ENCODE peak calls at places on chromosomes 7 and 10, in seven cellular contexts. One of them, this sample, is unnamed.

GRCh38 chr10:35433851-35434426 is 97.6 kb downstream of the CCNY start:
- DNase-seq in A172: peak; percentile 80
- DNase-seq in mammary epithelial cell: peak; percentile 75
- DNase-seq in H7: no peak
- DNase-seq in AG10803: peak; percentile 87
- DNase-seq in heart right ventricle: no peak
- DNase-seq in activated T-cell treated with anti-CD3 and anti-CD28 coated beads for 24 hours: no peak
- DNase-seq in this sample: no peak

GRCh38 chr7:81004098-81004497 is 85.2 kb upstream of the SEMA3C start:
- DNase-seq in activated T-cell treated with anti-CD3 and anti-CD28 coated beads for 24 hours: no peak
- DNase-seq in heart right ventricle: no peak
- DNase-seq in A172: peak; percentile 26
- DNase-seq in AG10803: peak; percentile 21
- DNase-seq in H7: no peak
- DNase-seq in mammary epithelial cell: peak; percentile 80
- DNase-seq in this sample: no peak

GRCh38 chr7:78316110-78316509 is 517.5 kb downstream of the PHTF2 start:
- DNase-seq in activated T-cell treated with anti-CD3 and anti-CD28 coated beads for 24 hours: no peak
- DNase-seq in heart right ventricle: no peak
- DNase-seq in H7: no peak
- DNase-seq in AG10803: no peak
- DNase-seq in A172: no peak
- DNase-seq in mammary epithelial cell: no peak
- DNase-seq in this sample: no peak

GRCh38 chr7:29003703-29004102 is 45.6 kb upstream of the TRIL start:
- DNase-seq in H7: no peak
- DNase-seq in activated T-cell treated with anti-CD3 and anti-CD28 coated beads for 24 hours: no peak
- DNase-seq in heart right ventricle: no peak
- DNase-seq in mammary epithelial cell: no peak
- DNase-seq in AG10803: no peak
- DNase-seq in A172: no peak
- DNase-seq in this sample: no peak

GRCh38 chr7:138564365-138564764 is 104.3 kb downstream of the TRIM24 start:
- DNase-seq in activated T-cell treated with anti-CD3 and anti-CD28 coated beads for 24 hours: no peak
- DNase-seq in H7: no peak
- DNase-seq in mammary epithelial cell: peak; percentile 25
- DNase-seq in A172: no peak
- DNase-seq in heart right ventricle: no peak
- DNase-seq in AG10803: no peak
- DNase-seq in this sample: no peak

GRCh38 chr7:156386097-156386496 is 254.5 kb upstream of the RNF32 start:
- DNase-seq in mammary epithelial cell: no peak
- DNase-seq in A172: no peak
- DNase-seq in activated T-cell treated with anti-CD3 and anti-CD28 coated beads for 24 hours: no peak
- DNase-seq in heart right ventricle: no peak
- DNase-seq in H7: peak; percentile 81
- DNase-seq in AG10803: no peak
- DNase-seq in this sample: peak; percentile 77

GRCh38 chr7:48759431-48760080 is 164.8 kb upstream of the CDC14C start:
- DNase-seq in AG10803: no peak
- DNase-seq in A172: no peak
- DNase-seq in mammary epithelial cell: no peak
- DNase-seq in heart right ventricle: no peak
- DNase-seq in activated T-cell treated with anti-CD3 and anti-CD28 coated beads for 24 hours: no peak
- DNase-seq in H7: no peak
- DNase-seq in this sample: no peak

GRCh38 chr10:5076615-5077014 is 17.6 kb upstream of the AKR1C3 start:
- DNase-seq in activated T-cell treated with anti-CD3 and anti-CD28 coated beads for 24 hours: no peak
- DNase-seq in A172: no peak
- DNase-seq in H7: no peak
- DNase-seq in AG10803: peak; percentile 81
- DNase-seq in mammary epithelial cell: no peak
- DNase-seq in heart right ventricle: no peak
- DNase-seq in this sample: no peak

GRCh38 chr7:96709381-96710228 is at the start of gene SEM1:
- DNase-seq in AG10803: peak; percentile 83
- DNase-seq in heart right ventricle: peak; percentile 91
- DNase-seq in mammary epithelial cell: peak; percentile 81
- DNase-seq in activated T-cell treated with anti-CD3 and anti-CD28 coated beads for 24 hours: peak; percentile 58
- DNase-seq in A172: peak; percentile 83
- DNase-seq in H7: peak; percentile 54
- DNase-seq in this sample: peak; percentile 71

GRCh38 chr10:6208781-6209235 is 6.1 kb downstream of the PFKFB3 start:
- DNase-seq in AG10803: no peak
- DNase-seq in A172: no peak
- DNase-seq in activated T-cell treated with anti-CD3 and anti-CD28 coated beads for 24 hours: no peak
- DNase-seq in mammary epithelial cell: no peak
- DNase-seq in heart right ventricle: no peak
- DNase-seq in H7: no peak
- DNase-seq in this sample: no peak

GRCh38 chr10:14416308-14416700 is 85.6 kb upstream of the FRMD4A start:
- DNase-seq in AG10803: no peak
- DNase-seq in activated T-cell treated with anti-CD3 and anti-CD28 coated beads for 24 hours: no peak
- DNase-seq in mammary epithelial cell: peak; percentile 51
- DNase-seq in A172: no peak
- DNase-seq in H7: no peak
- DNase-seq in heart right ventricle: no peak
- DNase-seq in this sample: no peak

GRCh38 chr7:99387912-99388311 is 13.4 kb downstream of the ARPC1B start:
- DNase-seq in AG10803: no peak
- DNase-seq in activated T-cell treated with anti-CD3 and anti-CD28 coated beads for 24 hours: no peak
- DNase-seq in A172: no peak
- DNase-seq in H7: no peak
- DNase-seq in heart right ventricle: no peak
- DNase-seq in mammary epithelial cell: no peak
- DNase-seq in this sample: no peak

GRCh38 chr10:50577681-50578350 is 45.9 kb downstream of the SGMS1 start:
- DNase-seq in heart right ventricle: peak; percentile 54
- DNase-seq in H7: no peak
- DNase-seq in mammary epithelial cell: no peak
- DNase-seq in AG10803: peak; percentile 23
- DNase-seq in activated T-cell treated with anti-CD3 and anti-CD28 coated beads for 24 hours: no peak
- DNase-seq in A172: peak; percentile 41
- DNase-seq in this sample: no peak

GRCh38 chr10:108521827-108522503 is 1357.5 kb upstream of the SORCS1 start:
- DNase-seq in H7: no peak
- DNase-seq in A172: peak; percentile 5
- DNase-seq in mammary epithelial cell: no peak
- DNase-seq in AG10803: no peak
- DNase-seq in activated T-cell treated with anti-CD3 and anti-CD28 coated beads for 24 hours: no peak
- DNase-seq in heart right ventricle: no peak
- DNase-seq in this sample: no peak

GRCh38 chr7:121041516-121042148 is 53.1 kb downstream of the CPED1 start:
- DNase-seq in mammary epithelial cell: no peak
- DNase-seq in H7: no peak
- DNase-seq in heart right ventricle: no peak
- DNase-seq in A172: no peak
- DNase-seq in activated T-cell treated with anti-CD3 and anti-CD28 coated beads for 24 hours: no peak
- DNase-seq in AG10803: no peak
- DNase-seq in this sample: no peak

GRCh38 chr10:67841737-67842136 is 3.7 kb upstream of the DNAJC12 start:
- DNase-seq in A172: no peak
- DNase-seq in AG10803: no peak
- DNase-seq in activated T-cell treated with anti-CD3 and anti-CD28 coated beads for 24 hours: no peak
- DNase-seq in H7: no peak
- DNase-seq in heart right ventricle: no peak
- DNase-seq in mammary epithelial cell: no peak
- DNase-seq in this sample: no peak

This sample was measured in nephron progenitor cell.